ENCODE peak calls at places on chromosomes 6 and 20, in eight cellular contexts. One of them, this sample, is unnamed. For H3K36me3, the result is how much of the 10 kb centered on the place peaks cover.

GRCh38 chr20:12906401-12906800 is 102.4 kb upstream of the SPTLC3 start:
- DNase-seq in mammary epithelial cell: no peak
- DNase-seq in GM23248: no peak
- DNase-seq in keratinocyte: no peak
- DNase-seq in HepG2: no peak
- DNase-seq in HCT116: no peak
- DNase-seq in endothelial cell of umbilical vein: no peak
- DNase-seq in GM23338: no peak
- DNase-seq in this sample: no peak

GRCh38 chr20:59835057-59835447 is 98.4 kb downstream of the SYCP2 start:
- DNase-seq in mammary epithelial cell: no peak
- DNase-seq in GM23248: no peak
- DNase-seq in keratinocyte: no peak
- DNase-seq in HepG2: no peak
- DNase-seq in HCT116: no peak
- DNase-seq in endothelial cell of umbilical vein: no peak
- DNase-seq in GM23338: no peak
- DNase-seq in this sample: no peak

GRCh38 chr6:135506270-135506997 is 8.9 kb upstream of the AHI1 start:
- DNase-seq in mammary epithelial cell: peak
- DNase-seq in GM23248: peak
- DNase-seq in keratinocyte: no peak
- DNase-seq in HepG2: peak
- DNase-seq in HCT116: no peak
- DNase-seq in endothelial cell of umbilical vein: peak
- DNase-seq in GM23338: peak
- DNase-seq in this sample: peak

GRCh38 chr20:2692886-2693285 is 306 bp downstream of the EBF4 start:
- DNase-seq in mammary epithelial cell: no peak
- DNase-seq in GM23248: peak
- DNase-seq in keratinocyte: no peak
- DNase-seq in HepG2: no peak
- DNase-seq in HCT116: no peak
- DNase-seq in endothelial cell of umbilical vein: no peak
- DNase-seq in GM23338: no peak
- DNase-seq in this sample: peak

GRCh38 chr20:36574278-36575065 is 1.1 kb downstream of the TGIF2 start:
- DNase-seq in mammary epithelial cell: peak
- DNase-seq in GM23248: peak
- DNase-seq in keratinocyte: no peak
- DNase-seq in HepG2: peak
- DNase-seq in HCT116: no peak
- DNase-seq in endothelial cell of umbilical vein: peak
- DNase-seq in GM23338: peak
- DNase-seq in this sample: peak

GRCh38 chr20:39004508-39004907 is 42.4 kb downstream of the DHX35 start:
- DNase-seq in mammary epithelial cell: peak
- DNase-seq in GM23248: no peak
- DNase-seq in keratinocyte: no peak
- DNase-seq in HepG2: no peak
- DNase-seq in HCT116: no peak
- DNase-seq in endothelial cell of umbilical vein: no peak
- DNase-seq in GM23338: no peak
- DNase-seq in this sample: no peak

GRCh38 chr20:58551631-58552030 is 36.4 kb upstream of the APCDD1L start:
- DNase-seq in mammary epithelial cell: no peak
- DNase-seq in GM23248: no peak
- DNase-seq in keratinocyte: no peak
- DNase-seq in HepG2: no peak
- DNase-seq in HCT116: no peak
- DNase-seq in endothelial cell of umbilical vein: no peak
- DNase-seq in GM23338: no peak
- DNase-seq in this sample: no peak

GRCh38 chr6:143097224-143097795 is 36.6 kb downstream of the AIG1 start:
- DNase-seq in mammary epithelial cell: peak
- DNase-seq in GM23248: no peak
- DNase-seq in keratinocyte: no peak
- DNase-seq in HepG2: no peak
- DNase-seq in HCT116: no peak
- DNase-seq in endothelial cell of umbilical vein: no peak
- DNase-seq in GM23338: no peak
- DNase-seq in this sample: no peak

GRCh38 chr20:22338140-22338708 is 246.1 kb downstream of the FOXA2 start:
- DNase-seq in mammary epithelial cell: peak
- DNase-seq in GM23248: no peak
- DNase-seq in keratinocyte: no peak
- DNase-seq in HepG2: no peak
- DNase-seq in HCT116: no peak
- DNase-seq in endothelial cell of umbilical vein: no peak
- DNase-seq in GM23338: no peak
- DNase-seq in this sample: no peak

GRCh38 chr6:139577991-139578604 is 203.7 kb upstream of the CITED2 start:
- DNase-seq in mammary epithelial cell: peak
- DNase-seq in GM23248: peak
- DNase-seq in keratinocyte: no peak
- DNase-seq in HepG2: peak
- DNase-seq in HCT116: no peak
- DNase-seq in endothelial cell of umbilical vein: no peak
- DNase-seq in GM23338: no peak
- DNase-seq in this sample: no peak

GRCh38 chr6:107786709-107787588 is 37.2 kb downstream of the SCML4 start:
- DNase-seq in mammary epithelial cell: no peak
- DNase-seq in GM23248: no peak
- DNase-seq in keratinocyte: no peak
- DNase-seq in HepG2: no peak
- DNase-seq in HCT116: no peak
- DNase-seq in endothelial cell of umbilical vein: no peak
- DNase-seq in GM23338: no peak
- DNase-seq in this sample: peak

GRCh38 chr6:147222160-147222838 is 18.1 kb downstream of the STXBP5 start:
- DNase-seq in mammary epithelial cell: no peak
- DNase-seq in GM23248: peak
- DNase-seq in keratinocyte: no peak
- DNase-seq in HepG2: peak
- DNase-seq in HCT116: no peak
- DNase-seq in endothelial cell of umbilical vein: peak
- DNase-seq in GM23338: peak
- DNase-seq in this sample: no peak

GRCh38 chr6:38310061-38310460 is 329.7 kb downstream of the BTBD9 start:
- DNase-seq in mammary epithelial cell: peak
- DNase-seq in GM23248: no peak
- DNase-seq in keratinocyte: no peak
- DNase-seq in HepG2: no peak
- DNase-seq in HCT116: no peak
- DNase-seq in endothelial cell of umbilical vein: no peak
- DNase-seq in GM23338: no peak
- DNase-seq in this sample: no peak

GRCh38 chr20:2751868-2752630 is 48.4 kb downstream of the CPXM1 start:
- DNase-seq in mammary epithelial cell: no peak
- DNase-seq in GM23248: peak
- DNase-seq in keratinocyte: no peak
- DNase-seq in HepG2: no peak
- DNase-seq in HCT116: no peak
- DNase-seq in endothelial cell of umbilical vein: no peak
- DNase-seq in GM23338: no peak
- DNase-seq in this sample: no peak

GRCh38 chr6:20608905-20609304 is 74.6 kb downstream of the CDKAL1 start:
- DNase-seq in mammary epithelial cell: no peak
- DNase-seq in GM23248: no peak
- DNase-seq in keratinocyte: no peak
- DNase-seq in HepG2: no peak
- DNase-seq in HCT116: no peak
- DNase-seq in endothelial cell of umbilical vein: no peak
- DNase-seq in GM23338: no peak
- DNase-seq in this sample: no peak

GRCh38 chr20:56515657-56516381 is 8.7 kb upstream of the FAM209A start:
- DNase-seq in mammary epithelial cell: no peak
- DNase-seq in GM23248: peak
- DNase-seq in keratinocyte: no peak
- DNase-seq in HepG2: no peak
- DNase-seq in HCT116: no peak
- DNase-seq in endothelial cell of umbilical vein: peak
- DNase-seq in GM23338: no peak
- DNase-seq in this sample: no peak

GRCh38 chr20:5914859-5915258 is 35.5 kb downstream of the TRMT6 start:
- DNase-seq in mammary epithelial cell: no peak
- DNase-seq in GM23248: no peak
- DNase-seq in keratinocyte: no peak
- DNase-seq in HepG2: no peak
- DNase-seq in HCT116: no peak
- DNase-seq in endothelial cell of umbilical vein: no peak
- DNase-seq in GM23338: peak
- DNase-seq in this sample: no peak

GRCh38 chr20:5918856-5919633 is 31.3 kb downstream of the TRMT6 start:
- DNase-seq in mammary epithelial cell: peak
- DNase-seq in GM23248: peak
- DNase-seq in keratinocyte: peak
- DNase-seq in HepG2: peak
- DNase-seq in HCT116: no peak
- DNase-seq in endothelial cell of umbilical vein: peak
- DNase-seq in GM23338: no peak
- DNase-seq in this sample: peak

GRCh38 chr20:5920581-5920980 is 29.8 kb downstream of the TRMT6 start:
- DNase-seq in mammary epithelial cell: no peak
- DNase-seq in GM23248: no peak
- DNase-seq in keratinocyte: no peak
- DNase-seq in HepG2: no peak
- DNase-seq in HCT116: no peak
- DNase-seq in endothelial cell of umbilical vein: no peak
- DNase-seq in GM23338: no peak
- DNase-seq in this sample: no peak

GRCh38 chr20:5923493-5923892 is 26.8 kb downstream of the TRMT6 start:
- DNase-seq in mammary epithelial cell: no peak
- DNase-seq in GM23248: no peak
- DNase-seq in keratinocyte: no peak
- DNase-seq in HepG2: no peak
- DNase-seq in HCT116: no peak
- DNase-seq in endothelial cell of umbilical vein: no peak
- DNase-seq in GM23338: no peak
- DNase-seq in this sample: no peak

GRCh38 chr20:5919634-5920544 is 30.4 kb downstream of the TRMT6 start:
- DNase-seq in mammary epithelial cell: peak
- DNase-seq in GM23248: no peak
- DNase-seq in keratinocyte: peak
- DNase-seq in HepG2: no peak
- DNase-seq in HCT116: no peak
- DNase-seq in endothelial cell of umbilical vein: no peak
- DNase-seq in GM23338: no peak
- DNase-seq in this sample: no peak
- H2AFZ ChIP-seq in mammary epithelial cell: peak
- H2AFZ ChIP-seq in GM23248: no peak
- H2AFZ ChIP-seq in keratinocyte: peak
- H2AFZ ChIP-seq in HepG2: no peak
- H2AFZ ChIP-seq in HCT116: peak
- H2AFZ ChIP-seq in endothelial cell of umbilical vein: no peak
- H2AFZ ChIP-seq in GM23338: peak
- H2AFZ ChIP-seq in this sample: peak

GRCh38 chr20:62136283-62137091 is 6.7 kb downstream of the PSMA7 start:
- DNase-seq in mammary epithelial cell: peak
- DNase-seq in GM23248: peak
- DNase-seq in keratinocyte: no peak
- DNase-seq in HepG2: peak
- DNase-seq in HCT116: peak
- DNase-seq in endothelial cell of umbilical vein: peak
- DNase-seq in GM23338: peak
- DNase-seq in this sample: peak
- H3K36me3 ChIP-seq in mammary epithelial cell: under half
- H3K36me3 ChIP-seq in GM23248: half or more
- H3K36me3 ChIP-seq in keratinocyte: under half
- H3K36me3 ChIP-seq in HepG2: half or more
- H3K36me3 ChIP-seq in HCT116: half or more
- H3K36me3 ChIP-seq in endothelial cell of umbilical vein: under half
- H3K36me3 ChIP-seq in GM23338: half or more
- H3K36me3 ChIP-seq in this sample: half or more

DNA sequence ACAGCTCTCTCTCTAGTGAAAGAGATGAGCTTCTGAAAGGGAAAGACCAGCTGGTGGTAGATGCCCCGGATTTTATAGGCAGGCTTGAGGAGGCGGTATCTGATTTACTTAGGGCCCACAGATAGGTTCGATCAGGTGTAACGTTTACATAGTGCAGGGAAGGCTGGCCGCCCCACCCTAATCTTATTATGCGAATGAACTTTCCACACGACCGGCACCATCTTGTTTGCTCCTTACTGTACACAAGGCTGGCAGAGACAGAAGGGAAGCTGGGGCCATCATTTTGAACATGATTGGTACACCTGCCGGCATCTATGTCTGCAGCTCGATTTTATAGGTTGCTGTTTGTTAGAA is 212.0 kb upstream of the JARID2 start:
- DNase-seq in mammary epithelial cell: no peak
- DNase-seq in GM23248: no peak
- DNase-seq in keratinocyte: no peak
- DNase-seq in HepG2: no peak
- DNase-seq in HCT116: no peak
- DNase-seq in endothelial cell of umbilical vein: no peak
- DNase-seq in GM23338: no peak
- DNase-seq in this sample: no peak
- H3K4me2 ChIP-seq in mammary epithelial cell: no peak
- H3K4me2 ChIP-seq in GM23248: no peak
- H3K4me2 ChIP-seq in keratinocyte: no peak
- H3K4me2 ChIP-seq in HepG2: no peak
- H3K4me2 ChIP-seq in HCT116: no peak
- H3K4me2 ChIP-seq in endothelial cell of umbilical vein: no peak
- H3K4me2 ChIP-seq in GM23338: no peak
- H3K4me2 ChIP-seq in this sample: no peak

GRCh38 chr6:51337277-51337676 is 518.6 kb downstream of the TFAP2B start:
- DNase-seq in mammary epithelial cell: no peak
- DNase-seq in GM23248: no peak
- DNase-seq in keratinocyte: no peak
- DNase-seq in HepG2: no peak
- DNase-seq in HCT116: no peak
- DNase-seq in endothelial cell of umbilical vein: no peak
- DNase-seq in GM23338: no peak
- DNase-seq in this sample: no peak

GRCh38 chr6:51339728-51340127 is 521.1 kb downstream of the TFAP2B start:
- DNase-seq in mammary epithelial cell: peak
- DNase-seq in GM23248: no peak
- DNase-seq in keratinocyte: no peak
- DNase-seq in HepG2: no peak
- DNase-seq in HCT116: no peak
- DNase-seq in endothelial cell of umbilical vein: no peak
- DNase-seq in GM23338: peak
- DNase-seq in this sample: no peak

GRCh38 chr6:51339108-51339507 is 520.4 kb downstream of the TFAP2B start:
- DNase-seq in mammary epithelial cell: no peak
- DNase-seq in GM23248: no peak
- DNase-seq in keratinocyte: no peak
- DNase-seq in HepG2: no peak
- DNase-seq in HCT116: no peak
- DNase-seq in endothelial cell of umbilical vein: no peak
- DNase-seq in GM23338: no peak
- DNase-seq in this sample: no peak

DNA sequence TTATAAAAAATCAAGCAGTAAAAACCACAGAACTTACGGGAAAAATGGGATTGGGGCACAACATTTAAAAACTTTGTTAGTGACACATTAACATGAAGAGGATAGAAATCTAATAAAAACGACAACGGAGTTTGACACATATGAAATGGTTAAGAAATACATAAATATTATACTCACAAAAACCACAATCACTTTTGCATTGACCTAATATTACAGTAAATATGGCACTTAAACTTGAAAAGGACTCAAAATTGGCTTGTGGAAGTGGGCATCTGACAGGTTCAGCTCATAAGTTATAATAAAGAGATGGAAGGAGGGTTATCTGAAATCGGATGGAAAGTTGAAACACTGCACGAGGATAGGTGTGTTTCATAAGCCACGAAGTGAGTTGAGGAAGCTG is 523.7 kb downstream of the TFAP2B start:
- DNase-seq in mammary epithelial cell: no peak
- DNase-seq in GM23248: no peak
- DNase-seq in keratinocyte: no peak
- DNase-seq in HepG2: no peak
- DNase-seq in HCT116: no peak
- DNase-seq in endothelial cell of umbilical vein: no peak
- DNase-seq in GM23338: no peak
- DNase-seq in this sample: no peak
- H2AFZ ChIP-seq in mammary epithelial cell: no peak
- H2AFZ ChIP-seq in GM23248: no peak
- H2AFZ ChIP-seq in keratinocyte: no peak
- H2AFZ ChIP-seq in HepG2: no peak
- H2AFZ ChIP-seq in HCT116: no peak
- H2AFZ ChIP-seq in endothelial cell of umbilical vein: no peak
- H2AFZ ChIP-seq in GM23338: no peak
- H2AFZ ChIP-seq in this sample: no peak

This sample was measured in OCI-LY7.